ENCODE peak calls at places on chromosomes 13 and 19, in ten cellular contexts. One of them, this sample, is unnamed.

GRCh38 chr19:17841810-17842662 is 5.7 kb downstream of the JAK3 start:
- DNase-seq in ACHN: peak; percentile 53
- DNase-seq in omental fat pad: no peak
- DNase-seq in choroid plexus epithelial cell: peak; percentile 92
- DNase-seq in fibroblast of gingiva: peak; percentile 84
- DNase-seq in A549: peak; percentile 95
- DNase-seq in effector memory CD8-positive, alpha-beta T cell: no peak
- DNase-seq in amniotic stem cell: no peak
- DNase-seq in H54: peak; percentile 82
- DNase-seq in germinal center: peak; percentile 45
- DNase-seq in this sample: peak; percentile 100

GRCh38 chr13:100671389-100672182 is 3.0 kb downstream of the TMTC4 start:
- DNase-seq in omental fat pad: no peak
- DNase-seq in amniotic stem cell: no peak
- DNase-seq in germinal center: no peak
- DNase-seq in fibroblast of gingiva: no peak
- DNase-seq in H54: no peak
- DNase-seq in A549: no peak
- DNase-seq in effector memory CD8-positive, alpha-beta T cell: no peak
- DNase-seq in ACHN: no peak
- DNase-seq in choroid plexus epithelial cell: no peak
- DNase-seq in this sample: no peak

GRCh38 chr13:25741796-25742195 is 310.0 kb downstream of the SHISA2 start:
- DNase-seq in A549: no peak
- DNase-seq in omental fat pad: no peak
- DNase-seq in effector memory CD8-positive, alpha-beta T cell: no peak
- DNase-seq in fibroblast of gingiva: no peak
- DNase-seq in ACHN: no peak
- DNase-seq in germinal center: no peak
- DNase-seq in H54: no peak
- DNase-seq in choroid plexus epithelial cell: no peak
- DNase-seq in amniotic stem cell: no peak
- DNase-seq in this sample: no peak

GRCh38 chr13:80989770-80990169 is 648.8 kb upstream of the SPRY2 start:
- DNase-seq in ACHN: no peak
- DNase-seq in fibroblast of gingiva: no peak
- DNase-seq in omental fat pad: no peak
- DNase-seq in effector memory CD8-positive, alpha-beta T cell: no peak
- DNase-seq in germinal center: no peak
- DNase-seq in A549: no peak
- DNase-seq in amniotic stem cell: no peak
- DNase-seq in H54: no peak
- DNase-seq in choroid plexus epithelial cell: no peak
- DNase-seq in this sample: no peak

GRCh38 chr19:3275068-3275582 is 50.7 kb downstream of the CELF5 start:
- DNase-seq in germinal center: peak; percentile 33
- DNase-seq in omental fat pad: no peak
- DNase-seq in H54: peak; percentile 76
- DNase-seq in ACHN: peak; percentile 54
- DNase-seq in fibroblast of gingiva: no peak
- DNase-seq in effector memory CD8-positive, alpha-beta T cell: no peak
- DNase-seq in amniotic stem cell: no peak
- DNase-seq in choroid plexus epithelial cell: peak; percentile 12
- DNase-seq in A549: peak; percentile 42
- DNase-seq in this sample: no peak

GRCh38 chr19:32876919-32877285 is 7.3 kb upstream of the SLC7A9 start:
- DNase-seq in effector memory CD8-positive, alpha-beta T cell: no peak
- DNase-seq in amniotic stem cell: no peak
- DNase-seq in choroid plexus epithelial cell: peak; percentile 90
- DNase-seq in omental fat pad: no peak
- DNase-seq in fibroblast of gingiva: no peak
- DNase-seq in ACHN: no peak
- DNase-seq in A549: peak; percentile 70
- DNase-seq in H54: peak; percentile 91
- DNase-seq in germinal center: no peak
- DNase-seq in this sample: no peak

GRCh38 chr13:54563286-54563685 is 1534.7 kb downstream of the OLFM4 start:
- DNase-seq in amniotic stem cell: no peak
- DNase-seq in H54: no peak
- DNase-seq in effector memory CD8-positive, alpha-beta T cell: no peak
- DNase-seq in choroid plexus epithelial cell: no peak
- DNase-seq in germinal center: no peak
- DNase-seq in fibroblast of gingiva: no peak
- DNase-seq in omental fat pad: no peak
- DNase-seq in ACHN: no peak
- DNase-seq in A549: no peak
- DNase-seq in this sample: peak; percentile 12

GRCh38 chr19:2678043-2678671 is 24.3 kb downstream of the GNG7 start:
- DNase-seq in H54: no peak
- DNase-seq in omental fat pad: no peak
- DNase-seq in ACHN: no peak
- DNase-seq in choroid plexus epithelial cell: no peak
- DNase-seq in effector memory CD8-positive, alpha-beta T cell: no peak
- DNase-seq in amniotic stem cell: no peak
- DNase-seq in fibroblast of gingiva: no peak
- DNase-seq in germinal center: peak; percentile 89
- DNase-seq in A549: no peak
- DNase-seq in this sample: no peak

GRCh38 chr13:28753208-28753892 is 34.6 kb upstream of the SLC46A3 start:
- DNase-seq in effector memory CD8-positive, alpha-beta T cell: no peak
- DNase-seq in omental fat pad: no peak
- DNase-seq in A549: peak; percentile 92
- DNase-seq in choroid plexus epithelial cell: peak; percentile 93
- DNase-seq in germinal center: no peak
- DNase-seq in fibroblast of gingiva: peak; percentile 95
- DNase-seq in H54: peak; percentile 56
- DNase-seq in ACHN: peak; percentile 85
- DNase-seq in amniotic stem cell: peak; percentile 64
- DNase-seq in this sample: peak; percentile 82

GRCh38 chr13:33744589-33745369 is 73.2 kb upstream of the RFC3 start:
- DNase-seq in H54: no peak
- DNase-seq in effector memory CD8-positive, alpha-beta T cell: no peak
- DNase-seq in choroid plexus epithelial cell: peak; percentile 5
- DNase-seq in omental fat pad: no peak
- DNase-seq in fibroblast of gingiva: peak; percentile 16
- DNase-seq in germinal center: no peak
- DNase-seq in A549: no peak
- DNase-seq in ACHN: no peak
- DNase-seq in amniotic stem cell: no peak
- DNase-seq in this sample: no peak

GRCh38 chr19:58228584-58229254 is at the start of gene ZNF544:
- DNase-seq in omental fat pad: peak; percentile 25
- DNase-seq in germinal center: peak; percentile 67
- DNase-seq in choroid plexus epithelial cell: peak; percentile 71
- DNase-seq in H54: peak; percentile 50
- DNase-seq in ACHN: no peak
- DNase-seq in fibroblast of gingiva: peak; percentile 64
- DNase-seq in effector memory CD8-positive, alpha-beta T cell: peak; percentile 14
- DNase-seq in amniotic stem cell: peak; percentile 9
- DNase-seq in A549: peak; percentile 87
- DNase-seq in this sample: peak; percentile 76

GRCh38 chr19:2815191-2815614 is 4.5 kb upstream of the ZNF554 start:
- DNase-seq in germinal center: no peak
- DNase-seq in fibroblast of gingiva: no peak
- DNase-seq in effector memory CD8-positive, alpha-beta T cell: no peak
- DNase-seq in ACHN: no peak
- DNase-seq in omental fat pad: no peak
- DNase-seq in choroid plexus epithelial cell: no peak
- DNase-seq in H54: no peak
- DNase-seq in amniotic stem cell: no peak
- DNase-seq in A549: no peak
- DNase-seq in this sample: no peak

GRCh38 chr19:49340069-49340864 is 5.1 kb downstream of the CD37 start:
- DNase-seq in ACHN: no peak
- DNase-seq in fibroblast of gingiva: peak; percentile 13
- DNase-seq in omental fat pad: no peak
- DNase-seq in effector memory CD8-positive, alpha-beta T cell: peak; percentile 23
- DNase-seq in choroid plexus epithelial cell: peak; percentile 50
- DNase-seq in amniotic stem cell: no peak
- DNase-seq in H54: no peak
- DNase-seq in germinal center: peak; percentile 97
- DNase-seq in A549: no peak
- DNase-seq in this sample: peak; percentile 58

GRCh38 chr19:15195987-15196682 is 4.7 kb downstream of the NOTCH3 start:
- DNase-seq in omental fat pad: no peak
- DNase-seq in choroid plexus epithelial cell: no peak
- DNase-seq in amniotic stem cell: no peak
- DNase-seq in A549: no peak
- DNase-seq in H54: no peak
- DNase-seq in effector memory CD8-positive, alpha-beta T cell: no peak
- DNase-seq in germinal center: no peak
- DNase-seq in ACHN: no peak
- DNase-seq in fibroblast of gingiva: no peak
- DNase-seq in this sample: peak; percentile 89

GRCh38 chr19:49570138-49570856 is 10.1 kb downstream of the NOSIP start:
- DNase-seq in amniotic stem cell: no peak
- DNase-seq in choroid plexus epithelial cell: peak; percentile 91
- DNase-seq in H54: peak; percentile 80
- DNase-seq in germinal center: peak; percentile 89
- DNase-seq in omental fat pad: no peak
- DNase-seq in fibroblast of gingiva: peak; percentile 69
- DNase-seq in ACHN: peak; percentile 80
- DNase-seq in A549: peak; percentile 92
- DNase-seq in effector memory CD8-positive, alpha-beta T cell: peak; percentile 72
- DNase-seq in this sample: peak; percentile 86

GRCh38 chr13:112452380-112453206 is 76.4 kb downstream of the SPACA7 start:
- DNase-seq in omental fat pad: no peak
- DNase-seq in choroid plexus epithelial cell: no peak
- DNase-seq in A549: no peak
- DNase-seq in effector memory CD8-positive, alpha-beta T cell: no peak
- DNase-seq in germinal center: no peak
- DNase-seq in fibroblast of gingiva: no peak
- DNase-seq in ACHN: no peak
- DNase-seq in H54: no peak
- DNase-seq in amniotic stem cell: no peak
- DNase-seq in this sample: no peak

GRCh38 chr19:44401108-44401786 is at the start of gene ZNF285:
- DNase-seq in fibroblast of gingiva: peak; percentile 98
- DNase-seq in amniotic stem cell: no peak
- DNase-seq in effector memory CD8-positive, alpha-beta T cell: peak; percentile 14
- DNase-seq in H54: no peak
- DNase-seq in omental fat pad: peak; percentile 71
- DNase-seq in germinal center: peak; percentile 84
- DNase-seq in ACHN: peak; percentile 88
- DNase-seq in A549: peak; percentile 99
- DNase-seq in choroid plexus epithelial cell: peak; percentile 96
- DNase-seq in this sample: peak; percentile 92

GRCh38 chr19:42199440-42200115 is 17.9 kb downstream of the DEDD2 start:
- DNase-seq in ACHN: no peak
- DNase-seq in fibroblast of gingiva: no peak
- DNase-seq in choroid plexus epithelial cell: no peak
- DNase-seq in H54: no peak
- DNase-seq in A549: no peak
- DNase-seq in amniotic stem cell: no peak
- DNase-seq in omental fat pad: no peak
- DNase-seq in effector memory CD8-positive, alpha-beta T cell: peak; percentile 42
- DNase-seq in germinal center: peak; percentile 53
- DNase-seq in this sample: peak; percentile 85

GRCh38 chr13:111460548-111461444 is 140.4 kb downstream of the TEX29 start:
- DNase-seq in choroid plexus epithelial cell: peak; percentile 61
- DNase-seq in omental fat pad: no peak
- DNase-seq in A549: peak; percentile 32
- DNase-seq in H54: peak; percentile 39
- DNase-seq in amniotic stem cell: peak; percentile 27
- DNase-seq in effector memory CD8-positive, alpha-beta T cell: no peak
- DNase-seq in germinal center: no peak
- DNase-seq in fibroblast of gingiva: peak; percentile 47
- DNase-seq in ACHN: peak; percentile 26
- DNase-seq in this sample: peak; percentile 35

GRCh38 chr13:106690779-106691178 is 122.8 kb upstream of the ARGLU1 start:
- DNase-seq in germinal center: no peak
- DNase-seq in A549: no peak
- DNase-seq in fibroblast of gingiva: no peak
- DNase-seq in ACHN: no peak
- DNase-seq in choroid plexus epithelial cell: no peak
- DNase-seq in amniotic stem cell: no peak
- DNase-seq in omental fat pad: no peak
- DNase-seq in effector memory CD8-positive, alpha-beta T cell: no peak
- DNase-seq in H54: no peak
- DNase-seq in this sample: no peak

GRCh38 chr19:15448778-15449619 is 757 bp downstream of the WIZ start:
- DNase-seq in omental fat pad: no peak
- DNase-seq in A549: peak; percentile 52
- DNase-seq in effector memory CD8-positive, alpha-beta T cell: no peak
- DNase-seq in germinal center: peak; percentile 61
- DNase-seq in ACHN: no peak
- DNase-seq in amniotic stem cell: no peak
- DNase-seq in fibroblast of gingiva: no peak
- DNase-seq in choroid plexus epithelial cell: no peak
- DNase-seq in H54: no peak
- DNase-seq in this sample: no peak

GRCh38 chr19:49020931-49021895 is 2.9 kb downstream of the CGB3 start:
- DNase-seq in effector memory CD8-positive, alpha-beta T cell: no peak
- DNase-seq in A549: peak; percentile 55
- DNase-seq in H54: no peak
- DNase-seq in fibroblast of gingiva: peak; percentile 54
- DNase-seq in choroid plexus epithelial cell: peak; percentile 44
- DNase-seq in omental fat pad: no peak
- DNase-seq in amniotic stem cell: no peak
- DNase-seq in germinal center: no peak
- DNase-seq in ACHN: peak; percentile 18
- DNase-seq in this sample: no peak

GRCh38 chr13:20401586-20401957 is 124.1 kb downstream of the CRYL1 start:
- DNase-seq in germinal center: no peak
- DNase-seq in ACHN: no peak
- DNase-seq in choroid plexus epithelial cell: no peak
- DNase-seq in effector memory CD8-positive, alpha-beta T cell: no peak
- DNase-seq in A549: no peak
- DNase-seq in fibroblast of gingiva: no peak
- DNase-seq in omental fat pad: no peak
- DNase-seq in H54: no peak
- DNase-seq in amniotic stem cell: no peak
- DNase-seq in this sample: no peak

GRCh38 chr19:5961969-5962945 is 15.7 kb downstream of the RANBP3 start:
- DNase-seq in H54: no peak
- DNase-seq in fibroblast of gingiva: no peak
- DNase-seq in ACHN: no peak
- DNase-seq in choroid plexus epithelial cell: peak; percentile 95
- DNase-seq in germinal center: peak; percentile 29
- DNase-seq in effector memory CD8-positive, alpha-beta T cell: peak; percentile 65
- DNase-seq in A549: no peak
- DNase-seq in omental fat pad: no peak
- DNase-seq in amniotic stem cell: no peak
- DNase-seq in this sample: no peak

GRCh38 chr13:110419391-110419791 is 112.3 kb downstream of the COL4A2 start:
- DNase-seq in ACHN: peak; percentile 93
- DNase-seq in fibroblast of gingiva: no peak
- DNase-seq in germinal center: no peak
- DNase-seq in amniotic stem cell: no peak
- DNase-seq in omental fat pad: no peak
- DNase-seq in H54: no peak
- DNase-seq in A549: peak; percentile 50
- DNase-seq in choroid plexus epithelial cell: no peak
- DNase-seq in effector memory CD8-positive, alpha-beta T cell: no peak
- DNase-seq in this sample: no peak

GRCh38 chr13:114151565-114152284 is 19.3 kb upstream of the RASA3 start:
- DNase-seq in germinal center: no peak
- DNase-seq in ACHN: no peak
- DNase-seq in effector memory CD8-positive, alpha-beta T cell: peak; percentile 35
- DNase-seq in omental fat pad: no peak
- DNase-seq in choroid plexus epithelial cell: no peak
- DNase-seq in fibroblast of gingiva: no peak
- DNase-seq in amniotic stem cell: no peak
- DNase-seq in H54: peak; percentile 94
- DNase-seq in A549: no peak
- DNase-seq in this sample: peak; percentile 84

GRCh38 chr13:111519490-111520170 is 199.2 kb downstream of the TEX29 start:
- DNase-seq in effector memory CD8-positive, alpha-beta T cell: no peak
- DNase-seq in germinal center: no peak
- DNase-seq in A549: no peak
- DNase-seq in ACHN: no peak
- DNase-seq in choroid plexus epithelial cell: no peak
- DNase-seq in H54: no peak
- DNase-seq in amniotic stem cell: no peak
- DNase-seq in omental fat pad: no peak
- DNase-seq in fibroblast of gingiva: no peak
- DNase-seq in this sample: no peak

GRCh38 chr13:86085890-86086289 is 286.7 kb upstream of the SLITRK6 start:
- DNase-seq in A549: peak; percentile 3
- DNase-seq in ACHN: peak; percentile 34
- DNase-seq in amniotic stem cell: no peak
- DNase-seq in choroid plexus epithelial cell: peak; percentile 33
- DNase-seq in omental fat pad: no peak
- DNase-seq in fibroblast of gingiva: no peak
- DNase-seq in germinal center: no peak
- DNase-seq in H54: no peak
- DNase-seq in effector memory CD8-positive, alpha-beta T cell: no peak
- DNase-seq in this sample: no peak